ENCODE peak calls at places on chromosomes 3 and 15, in six cellular contexts. R, E, X, H, S and F are unnamed samples.

GRCh38 chr15:60172147-60172546 is 168.0 kb downstream of the FOXB1 start:
- DNase-seq in R (no peak), E (no peak), X (no peak), H (no peak), S (no peak), F (no peak)

GRCh38 chr15:33908396-33908795 is 59.9 kb upstream of the CHRM5 start:
- DNase-seq in R (no peak), E (no peak), X (no peak), H (no peak), S (peak), F (no peak)

GRCh38 chr15:26624128-26624527 is 148.7 kb downstream of the GABRB3 start:
- DNase-seq in R (no peak), E (no peak), X (no peak), H (peak), S (no peak), F (no peak)

GRCh38 chr3:52092291-52092660 is 35.9 kb upstream of the DUSP7 start:
- DNase-seq in R (no peak), E (no peak), X (no peak), H (no peak), S (no peak), F (no peak)

GRCh38 chr3:41290306-41290705 is 91.0 kb downstream of the CTNNB1 start:
- DNase-seq in R (no peak), E (peak), X (no peak), H (no peak), S (no peak), F (no peak)

GRCh38 chr3:164608554-164609276 is 469.6 kb downstream of the SI start:
- DNase-seq in R (no peak), E (no peak), X (no peak), H (no peak), S (no peak), F (no peak)

GRCh38 chr3:62097121-62097520 is 276.2 kb downstream of the FEZF2 start:
- DNase-seq in R (no peak), E (no peak), X (no peak), H (no peak), S (no peak), F (no peak)

GRCh38 chr15:80665151-80665550 is 30.0 kb upstream of the ABHD17C start:
- DNase-seq in R (no peak), E (no peak), X (no peak), H (no peak), S (no peak), F (no peak)

GRCh38 chr3:168061332-168061996 is 34.3 kb downstream of the GOLIM4 start:
- DNase-seq in R (no peak), E (peak), X (no peak), H (no peak), S (no peak), F (no peak)

GRCh38 chr3:123951522-123952447 is 9.2 kb downstream of the CCDC14 start:
- DNase-seq in R (no peak), E (no peak), X (no peak), H (no peak), S (peak), F (no peak)

GRCh38 chr15:35181538-35181937 is 96.4 kb upstream of the NANOGP8 start:
- DNase-seq in R (no peak), E (no peak), X (no peak), H (no peak), S (peak), F (peak)

GRCh38 chr3:192237992-192238608 is 489.2 kb downstream of the FGF12 start:
- DNase-seq in R (no peak), E (no peak), X (no peak), H (no peak), S (no peak), F (no peak)

GRCh38 chr3:178777718-178778411 is 241.6 kb downstream of the KCNMB2 start:
- DNase-seq in R (no peak), E (no peak), X (peak), H (no peak), S (peak), F (no peak)

GRCh38 chr3:182954553-182954952 is 25.8 kb downstream of the DCUN1D1 start:
- DNase-seq in R (no peak), E (no peak), X (no peak), H (no peak), S (peak), F (no peak)

GRCh38 chr15:88834211-88834812 is 31.1 kb downstream of the ACAN start:
- DNase-seq in R (peak), E (no peak), X (peak), H (no peak), S (peak), F (peak)

DNA sequence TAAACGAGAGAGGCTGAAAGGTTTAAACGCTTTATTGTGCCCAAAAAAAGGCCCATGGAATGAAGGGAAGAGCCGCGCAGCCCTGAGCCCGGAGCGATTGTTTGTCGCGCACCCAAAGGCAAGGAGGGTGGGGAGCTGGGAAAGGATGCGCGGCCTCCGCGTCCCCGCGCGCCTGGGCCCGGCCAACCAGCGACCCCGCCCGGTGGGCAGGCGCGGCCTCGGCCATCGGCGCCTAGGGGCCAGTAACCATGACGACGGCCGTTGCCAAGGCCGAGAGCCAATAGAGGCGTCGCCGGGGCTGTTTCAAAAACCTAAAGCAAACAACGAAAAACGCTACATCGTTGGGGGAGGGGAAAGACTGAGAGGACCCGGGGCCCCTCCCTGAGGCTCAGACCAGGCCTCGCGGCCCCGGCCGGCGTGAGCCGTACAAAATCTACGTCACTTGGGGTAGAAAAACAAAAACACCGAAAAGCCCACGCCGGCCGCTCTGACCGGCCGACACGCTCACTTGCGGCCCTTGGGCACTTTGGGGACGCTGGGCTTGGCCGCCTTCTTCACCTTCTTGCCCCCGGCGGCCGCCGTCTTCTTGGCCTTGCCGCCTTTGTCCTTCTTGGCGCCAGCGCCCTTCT is 36.2 kb downstream of the HMCES start:
- DNase-seq in R (peak), E (peak), X (peak), H (no peak), S (peak), F (peak)
- TF ChIP-seq POLR2A in R (no peak), E (peak), X (no peak), H (no peak), S (no peak), F (peak)

DNA sequence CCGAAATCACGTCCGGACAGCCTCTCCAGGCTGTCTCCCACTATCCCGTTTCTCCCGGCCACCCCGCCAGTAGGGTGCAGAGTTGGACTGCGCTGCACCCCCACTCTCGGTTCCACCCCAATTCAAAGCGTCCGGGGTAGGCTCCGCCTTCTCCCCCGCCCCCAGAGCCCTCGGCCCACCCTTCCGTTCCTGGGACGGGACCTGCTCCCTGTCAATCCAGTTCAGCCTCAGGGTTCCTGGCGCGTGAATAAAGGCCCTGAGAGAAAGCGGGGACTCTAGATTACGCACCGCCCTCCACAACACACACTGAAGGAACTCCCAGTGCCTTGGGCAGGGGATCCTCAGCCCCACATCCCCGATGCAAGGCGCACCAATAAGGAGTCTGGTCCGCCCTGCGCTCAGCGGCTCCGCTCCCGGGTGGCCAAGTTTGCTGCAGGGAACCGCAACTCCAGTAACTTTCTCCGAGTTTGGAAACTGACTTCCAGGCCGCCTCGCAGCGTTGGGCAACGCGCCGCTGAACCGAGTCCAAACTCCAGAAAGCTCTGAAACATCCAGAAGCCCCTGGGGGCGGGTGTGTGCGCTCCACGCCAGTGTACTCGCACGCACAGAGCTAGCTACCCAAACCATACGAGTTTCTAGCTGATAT is 1.9 kb downstream of the ADAMTS9 start:
- DNase-seq in R (peak), E (peak), X (peak), H (peak), S (peak), F (peak)
- TF ChIP-seq POLR2A in R (peak), E (no peak), X (peak), H (peak), S (peak), F (no peak)

GRCh38 chr3:38613426-38613825 is 36.1 kb downstream of the SCN5A start:
- DNase-seq in R (peak), E (no peak), X (no peak), H (no peak), S (no peak), F (no peak)

GRCh38 chr3:38610436-38610835 is 39.1 kb downstream of the SCN5A start:
- DNase-seq in R (peak), E (no peak), X (no peak), H (no peak), S (no peak), F (no peak)

GRCh38 chr3:38614091-38614490 is 35.4 kb downstream of the SCN5A start:
- DNase-seq in R (peak), E (no peak), X (no peak), H (no peak), S (no peak), F (no peak)

GRCh38 chr3:38610934-38611333 is 38.6 kb downstream of the SCN5A start:
- DNase-seq in R (peak), E (no peak), X (no peak), H (no peak), S (no peak), F (no peak)

DNA sequence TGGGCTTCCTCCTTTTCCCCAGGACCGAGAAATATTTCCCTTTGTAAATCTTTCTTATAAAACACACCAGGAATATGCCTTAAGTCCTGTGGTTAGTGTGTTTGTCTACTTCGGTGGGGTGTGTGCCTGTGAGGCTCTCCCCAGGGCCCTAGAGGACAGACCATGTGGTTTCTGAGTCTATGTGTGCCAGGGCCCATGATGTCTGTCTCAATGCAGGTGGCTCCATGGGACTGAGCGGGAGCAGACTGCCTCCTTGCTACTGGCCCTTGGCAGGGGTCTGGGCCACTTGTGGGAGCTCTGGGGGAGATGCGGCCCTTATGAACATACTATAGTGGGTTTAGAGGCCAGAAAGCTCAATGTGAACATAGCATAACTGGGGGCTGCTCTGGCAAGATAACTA is 37.6 kb downstream of the SCN5A start:
- DNase-seq in R (no peak), E (no peak), X (no peak), H (no peak), S (no peak), F (no peak)
- TF ChIP-seq POLR2A in R (no peak), E (no peak), X (no peak), H (no peak), S (no peak), F (no peak)

GRCh38 chr3:37773471-37773870 is 88.2 kb upstream of the CTDSPL start:
- DNase-seq in R (no peak), E (no peak), X (no peak), H (no peak), S (no peak), F (no peak)
- TF ChIP-seq POLR2A in R (no peak), E (no peak), X (no peak), H (no peak), S (no peak), F (no peak)

GRCh38 chr3:9879830-9880549 is at the start of gene CIDEC:
- DNase-seq in R (peak), E (no peak), X (no peak), H (no peak), S (no peak), F (no peak)

GRCh38 chr3:9881440-9881839 is 1.4 kb upstream of the CIDEC start:
- DNase-seq in R (no peak), E (no peak), X (no peak), H (no peak), S (no peak), F (no peak)

GRCh38 chr3:9876991-9877390 is 3.1 kb downstream of the CIDEC start:
- DNase-seq in R (peak), E (no peak), X (no peak), H (no peak), S (no peak), F (no peak)

GRCh38 chr3:9875448-9875847 is 4.6 kb downstream of the CIDEC start:
- DNase-seq in R (no peak), E (no peak), X (no peak), H (no peak), S (no peak), F (no peak)

GRCh38 chr3:9878700-9879099 is 1.4 kb downstream of the CIDEC start:
- DNase-seq in R (no peak), E (peak), X (no peak), H (no peak), S (no peak), F (no peak)
- TF ChIP-seq POLR2A in R (no peak), E (peak), X (no peak), H (no peak), S (no peak), F (no peak)

GRCh38 chr3:174097686-174098085 is 700.1 kb downstream of the NLGN1 start:
- DNase-seq in R (no peak), E (no peak), X (no peak), H (no peak), S (no peak), F (no peak)
- TF ChIP-seq POLR2A in R (no peak), E (no peak), X (no peak), H (no peak), S (no peak), F (no peak)